ENCODE peak calls at places on chromosomes 6 and 20, in five cellular contexts. One of them, this sample, is unnamed.

GRCh38 chr20:51093240-51093763 is 70.4 kb upstream of the KCNG1 start:
- DNase-seq in heart left ventricle: no peak
- DNase-seq in cardiac muscle cell: no peak
- DNase-seq in body of pancreas: no peak
- DNase-seq in uterus: no peak
- DNase-seq in this sample: no peak

GRCh38 chr20:2326046-2326445 is 30.2 kb downstream of the TGM3 start:
- DNase-seq in heart left ventricle: no peak
- DNase-seq in cardiac muscle cell: no peak
- DNase-seq in body of pancreas: no peak
- DNase-seq in uterus: no peak
- DNase-seq in this sample: no peak

GRCh38 chr6:52663120-52663934 is 7.6 kb upstream of the TMEM14A start:
- DNase-seq in heart left ventricle: peak; percentile 50
- DNase-seq in cardiac muscle cell: peak; percentile 69
- DNase-seq in body of pancreas: peak; percentile 65
- DNase-seq in uterus: peak; percentile 56
- DNase-seq in this sample: no peak

GRCh38 chr20:58511861-58512260 is 3.3 kb downstream of the APCDD1L start:
- DNase-seq in heart left ventricle: no peak
- DNase-seq in cardiac muscle cell: no peak
- DNase-seq in body of pancreas: no peak
- DNase-seq in uterus: no peak
- DNase-seq in this sample: no peak

GRCh38 chr6:79168695-79168980 is 65.8 kb downstream of the HMGN3 start:
- DNase-seq in heart left ventricle: no peak
- DNase-seq in cardiac muscle cell: no peak
- DNase-seq in body of pancreas: no peak
- DNase-seq in uterus: no peak
- DNase-seq in this sample: no peak

GRCh38 chr20:46551508-46552280 is 1.2 kb upstream of the OCSTAMP start:
- DNase-seq in heart left ventricle: no peak
- DNase-seq in cardiac muscle cell: peak; percentile 34
- DNase-seq in body of pancreas: no peak
- DNase-seq in uterus: no peak
- DNase-seq in this sample: no peak

GRCh38 chr6:5085638-5086293 is 625 bp downstream of the PPP1R3G start:
- DNase-seq in heart left ventricle: peak; percentile 36
- DNase-seq in cardiac muscle cell: peak; percentile 70
- DNase-seq in body of pancreas: no peak
- DNase-seq in uterus: peak; percentile 26
- DNase-seq in this sample: no peak

GRCh38 chr6:125812394-125813231 is 21.9 kb downstream of the NCOA7 start:
- DNase-seq in heart left ventricle: no peak
- DNase-seq in cardiac muscle cell: no peak
- DNase-seq in body of pancreas: no peak
- DNase-seq in uterus: no peak
- DNase-seq in this sample: no peak

GRCh38 chr20:24462461-24463010 is 6.9 kb upstream of the SYNDIG1 start:
- DNase-seq in heart left ventricle: no peak
- DNase-seq in cardiac muscle cell: no peak
- DNase-seq in body of pancreas: no peak
- DNase-seq in uterus: no peak
- DNase-seq in this sample: no peak

GRCh38 chr20:38726849-38727601 is 2.7 kb downstream of the SLC32A1 start:
- DNase-seq in heart left ventricle: no peak
- DNase-seq in cardiac muscle cell: peak; percentile 88
- DNase-seq in body of pancreas: peak; percentile 28
- DNase-seq in uterus: no peak
- DNase-seq in this sample: no peak

GRCh38 chr6:56385981-56386593 is 138.7 kb upstream of the COL21A1 start:
- DNase-seq in heart left ventricle: no peak
- DNase-seq in cardiac muscle cell: no peak
- DNase-seq in body of pancreas: no peak
- DNase-seq in uterus: no peak
- DNase-seq in this sample: no peak

GRCh38 chr20:25017257-25017803 is 24.8 kb upstream of the APMAP start:
- DNase-seq in heart left ventricle: peak; percentile 15
- DNase-seq in cardiac muscle cell: no peak
- DNase-seq in body of pancreas: peak; percentile 96
- DNase-seq in uterus: no peak
- DNase-seq in this sample: no peak

GRCh38 chr6:70289299-70289698 is 13.6 kb downstream of the COL9A1 start:
- DNase-seq in heart left ventricle: no peak
- DNase-seq in cardiac muscle cell: no peak
- DNase-seq in body of pancreas: no peak
- DNase-seq in uterus: no peak
- DNase-seq in this sample: no peak

GRCh38 chr6:40393641-40394040 is 193.5 kb downstream of the LRFN2 start:
- DNase-seq in heart left ventricle: no peak
- DNase-seq in cardiac muscle cell: no peak
- DNase-seq in body of pancreas: no peak
- DNase-seq in uterus: no peak
- DNase-seq in this sample: no peak

GRCh38 chr6:74048387-74048786 is 352.4 kb downstream of the CD109 start:
- DNase-seq in heart left ventricle: no peak
- DNase-seq in cardiac muscle cell: no peak
- DNase-seq in body of pancreas: no peak
- DNase-seq in uterus: no peak
- DNase-seq in this sample: no peak

GRCh38 chr20:37615507-37616425 is 78.1 kb upstream of the CTNNBL1 start:
- DNase-seq in heart left ventricle: no peak
- DNase-seq in cardiac muscle cell: peak; percentile 45
- DNase-seq in body of pancreas: peak; percentile 63
- DNase-seq in uterus: no peak
- DNase-seq in this sample: peak; percentile 33

GRCh38 chr20:32483351-32484220 is 101.5 kb downstream of the NOL4L start:
- DNase-seq in heart left ventricle: peak; percentile 75
- DNase-seq in cardiac muscle cell: peak; percentile 90
- DNase-seq in body of pancreas: peak; percentile 84
- DNase-seq in uterus: no peak
- DNase-seq in this sample: no peak

GRCh38 chr6:47097092-47097945 is 55.2 kb upstream of the ADGRF1 start:
- DNase-seq in heart left ventricle: peak; percentile 67
- DNase-seq in cardiac muscle cell: peak; percentile 80
- DNase-seq in body of pancreas: peak; percentile 76
- DNase-seq in uterus: peak; percentile 64
- DNase-seq in this sample: peak; percentile 73

GRCh38 chr6:16406966-16407365 is 168.6 kb downstream of the GMPR start:
- DNase-seq in heart left ventricle: no peak
- DNase-seq in cardiac muscle cell: no peak
- DNase-seq in body of pancreas: no peak
- DNase-seq in uterus: no peak
- DNase-seq in this sample: no peak

GRCh38 chr6:166598441-166599138 is 12.1 kb upstream of the RAMACL start:
- DNase-seq in heart left ventricle: peak; percentile 34
- DNase-seq in cardiac muscle cell: no peak
- DNase-seq in body of pancreas: no peak
- DNase-seq in uterus: peak; percentile 74
- DNase-seq in this sample: no peak

GRCh38 chr6:139821669-139822223 is 447.3 kb upstream of the CITED2 start:
- DNase-seq in heart left ventricle: no peak
- DNase-seq in cardiac muscle cell: no peak
- DNase-seq in body of pancreas: no peak
- DNase-seq in uterus: no peak
- DNase-seq in this sample: no peak

GRCh38 chr6:157034433-157035230 is 257.5 kb downstream of the ARID1B start:
- DNase-seq in heart left ventricle: no peak
- DNase-seq in cardiac muscle cell: peak; percentile 55
- DNase-seq in body of pancreas: no peak
- DNase-seq in uterus: no peak
- DNase-seq in this sample: no peak

GRCh38 chr6:21751608-21752007 is 158.1 kb downstream of the SOX4 start:
- DNase-seq in heart left ventricle: no peak
- DNase-seq in cardiac muscle cell: no peak
- DNase-seq in body of pancreas: no peak
- DNase-seq in uterus: no peak
- DNase-seq in this sample: no peak

GRCh38 chr6:130697661-130698535 is 129.3 kb upstream of the SMLR1 start:
- DNase-seq in heart left ventricle: peak; percentile 19
- DNase-seq in cardiac muscle cell: peak; percentile 50
- DNase-seq in body of pancreas: peak; percentile 18
- DNase-seq in uterus: peak; percentile 57
- DNase-seq in this sample: peak; percentile 10

GRCh38 chr6:1787894-1788293 is 178.2 kb downstream of the FOXC1 start:
- DNase-seq in heart left ventricle: no peak
- DNase-seq in cardiac muscle cell: no peak
- DNase-seq in body of pancreas: peak; percentile 51
- DNase-seq in uterus: peak; percentile 31
- DNase-seq in this sample: no peak

GRCh38 chr6:108014040-108014439 is 56.0 kb upstream of the SEC63 start:
- DNase-seq in heart left ventricle: no peak
- DNase-seq in cardiac muscle cell: no peak
- DNase-seq in body of pancreas: no peak
- DNase-seq in uterus: no peak
- DNase-seq in this sample: no peak
- H3K9me3 ChIP-seq in heart left ventricle: peaks cover 7% of the 10 kb centered on the region
- H3K9me3 ChIP-seq in cardiac muscle cell: no peaks in the 10 kb centered on the region
- H3K9me3 ChIP-seq in body of pancreas: no peaks in the 10 kb centered on the region
- H3K9me3 ChIP-seq in uterus: no peaks in the 10 kb centered on the region
- H3K9me3 ChIP-seq in this sample: no peaks in the 10 kb centered on the region

GRCh38 chr6:168524644-168525043 is 83.7 kb downstream of the SMOC2 start:
- DNase-seq in heart left ventricle: no peak
- DNase-seq in cardiac muscle cell: no peak
- DNase-seq in body of pancreas: no peak
- DNase-seq in uterus: peak; percentile 71
- DNase-seq in this sample: no peak
- H3K9me3 ChIP-seq in heart left ventricle: no peaks in the 10 kb centered on the region
- H3K9me3 ChIP-seq in cardiac muscle cell: no peaks in the 10 kb centered on the region
- H3K9me3 ChIP-seq in body of pancreas: no peaks in the 10 kb centered on the region
- H3K9me3 ChIP-seq in uterus: no peaks in the 10 kb centered on the region
- H3K9me3 ChIP-seq in this sample: no peaks in the 10 kb centered on the region

GRCh38 chr20:60899320-60899719 is 352.7 kb upstream of the CDH4 start:
- DNase-seq in heart left ventricle: no peak
- DNase-seq in cardiac muscle cell: peak; percentile 8
- DNase-seq in body of pancreas: no peak
- DNase-seq in uterus: no peak
- DNase-seq in this sample: no peak
- H3K9me3 ChIP-seq in heart left ventricle: no peaks in the 10 kb centered on the region
- H3K9me3 ChIP-seq in cardiac muscle cell: no peaks in the 10 kb centered on the region
- H3K9me3 ChIP-seq in body of pancreas: no peaks in the 10 kb centered on the region
- H3K9me3 ChIP-seq in uterus: no peaks in the 10 kb centered on the region
- H3K9me3 ChIP-seq in this sample: no peaks in the 10 kb centered on the region

GRCh38 chr6:35372633-35373032 is 30.3 kb downstream of the PPARD start:
- DNase-seq in heart left ventricle: no peak
- DNase-seq in cardiac muscle cell: no peak
- DNase-seq in body of pancreas: no peak
- DNase-seq in uterus: no peak
- DNase-seq in this sample: no peak

GRCh38 chr6:35370799-35371493 is 28.6 kb downstream of the PPARD start:
- DNase-seq in heart left ventricle: peak; percentile 41
- DNase-seq in cardiac muscle cell: no peak
- DNase-seq in body of pancreas: no peak
- DNase-seq in uterus: no peak
- DNase-seq in this sample: no peak

GRCh38 chr6:35370124-35370741 is 27.9 kb downstream of the PPARD start:
- DNase-seq in heart left ventricle: peak; percentile 76
- DNase-seq in cardiac muscle cell: no peak
- DNase-seq in body of pancreas: peak; percentile 19
- DNase-seq in uterus: peak; percentile 49
- DNase-seq in this sample: no peak

GRCh38 chr6:35368038-35368887 is 25.9 kb downstream of the PPARD start:
- DNase-seq in heart left ventricle: no peak
- DNase-seq in cardiac muscle cell: no peak
- DNase-seq in body of pancreas: no peak
- DNase-seq in uterus: no peak
- DNase-seq in this sample: no peak

GRCh38 chr6:35371494-35372262 is 29.3 kb downstream of the PPARD start:
- DNase-seq in heart left ventricle: no peak
- DNase-seq in cardiac muscle cell: no peak
- DNase-seq in body of pancreas: no peak
- DNase-seq in uterus: no peak
- DNase-seq in this sample: no peak
- H3K9me3 ChIP-seq in heart left ventricle: no peaks in the 10 kb centered on the region
- H3K9me3 ChIP-seq in cardiac muscle cell: no peaks in the 10 kb centered on the region
- H3K9me3 ChIP-seq in body of pancreas: no peaks in the 10 kb centered on the region
- H3K9me3 ChIP-seq in uterus: no peaks in the 10 kb centered on the region
- H3K9me3 ChIP-seq in this sample: no peaks in the 10 kb centered on the region

GRCh38 chr6:18823782-18824386 is 436.7 kb downstream of the RNF144B start:
- DNase-seq in heart left ventricle: no peak
- DNase-seq in cardiac muscle cell: peak; percentile 2
- DNase-seq in body of pancreas: no peak
- DNase-seq in uterus: no peak
- DNase-seq in this sample: peak; percentile 7
- H3K9me3 ChIP-seq in heart left ventricle: peaks cover 45% of the 10 kb centered on the region
- H3K9me3 ChIP-seq in cardiac muscle cell: peaks cover 4% of the 10 kb centered on the region
- H3K9me3 ChIP-seq in body of pancreas: peaks cover 14% of the 10 kb centered on the region
- H3K9me3 ChIP-seq in uterus: no peaks in the 10 kb centered on the region
- H3K9me3 ChIP-seq in this sample: peaks cover 17% of the 10 kb centered on the region

DNA sequence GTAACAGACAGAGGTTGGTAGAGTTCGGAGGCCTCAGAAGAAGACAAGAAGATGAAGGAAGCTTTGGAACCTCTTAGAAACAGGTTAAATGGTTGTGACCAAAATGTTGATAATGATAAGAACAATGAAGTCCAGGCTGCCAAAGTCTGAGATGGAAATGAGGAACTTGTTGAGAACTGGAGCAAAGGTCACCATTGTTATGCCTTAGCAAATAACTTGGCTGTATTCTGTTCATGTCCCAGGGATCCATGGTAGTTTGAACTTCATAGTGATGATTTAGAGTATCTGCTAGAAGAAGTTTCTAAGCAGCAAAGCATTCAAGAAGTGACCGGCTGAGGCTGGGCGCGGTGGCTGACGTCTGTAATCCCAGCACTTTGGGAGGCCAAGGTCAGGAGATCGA is 11.1 kb upstream of the LSM14B start:
- DNase-seq in heart left ventricle: no peak
- DNase-seq in cardiac muscle cell: no peak
- DNase-seq in body of pancreas: no peak
- DNase-seq in uterus: no peak
- DNase-seq in this sample: no peak
- H3K9me3 ChIP-seq in heart left ventricle: peaks cover 64% of the 10 kb centered on the region
- H3K9me3 ChIP-seq in cardiac muscle cell: no peaks in the 10 kb centered on the region
- H3K9me3 ChIP-seq in body of pancreas: peaks cover 17% of the 10 kb centered on the region
- H3K9me3 ChIP-seq in uterus: no peaks in the 10 kb centered on the region
- H3K9me3 ChIP-seq in this sample: no peaks in the 10 kb centered on the region

GRCh38 chr20:31341470-31341869 is 26.9 kb upstream of the DEFB118 start:
- DNase-seq in heart left ventricle: no peak
- DNase-seq in cardiac muscle cell: no peak
- DNase-seq in body of pancreas: no peak
- DNase-seq in uterus: no peak
- DNase-seq in this sample: no peak
- H3K9me3 ChIP-seq in heart left ventricle: no peaks in the 10 kb centered on the region
- H3K9me3 ChIP-seq in cardiac muscle cell: peaks cover 2% of the 10 kb centered on the region
- H3K9me3 ChIP-seq in body of pancreas: no peaks in the 10 kb centered on the region
- H3K9me3 ChIP-seq in uterus: no peaks in the 10 kb centered on the region
- H3K9me3 ChIP-seq in this sample: no peaks in the 10 kb centered on the region